ENCODE peak calls at places on chromosomes 11 and 22, in eight cellular contexts. I is hypothalamus; U is left ventricle myocardium inferior; R is CD8-positive, alpha-beta T cell; J is cardiac fibroblast; W is astrocyte; O is left colon; K is stimulated activated CD4-positive, alpha-beta T cell treated with anti-CD3 and anti-CD28 coated beads, Interleukin-2, amount 100 ng/mL, for 24 hours. C is an unnamed sample.

GRCh38 chr22:29877620-29878019 is 5.4 kb upstream of the MTMR3 start:
- DNase-seq in I (no peak), U (no peak), R (no peak), J (peak; percentile 90), W (peak; percentile 54), O (no peak), K (no peak), C (no peak)

GRCh38 chr22:43008509-43008908 is 6.4 kb downstream of the PACSIN2 start:
- DNase-seq in I (no peak), U (no peak), R (no peak), J (no peak), W (no peak), O (peak; percentile 72), K (no peak), C (no peak)

GRCh38 chr11:94243571-94244229 is 60.7 kb upstream of the IZUMO1R start:
- DNase-seq in I (no peak), U (no peak), R (no peak), J (no peak), W (peak; percentile 1), O (no peak), K (no peak), C (no peak)

GRCh38 chr11:35170503-35170902 is 31.5 kb downstream of the CD44 start:
- DNase-seq in I (no peak), U (no peak), R (no peak), J (no peak), W (no peak), O (no peak), K (no peak), C (no peak)

GRCh38 chr22:34966980-34967379 is 99.0 kb upstream of the ISX start:
- DNase-seq in I (no peak), U (no peak), R (no peak), J (peak; percentile 1), W (peak; percentile 20), O (no peak), K (no peak), C (no peak)

GRCh38 chr11:84901986-84902385 is 725.2 kb downstream of the DLG2 start:
- DNase-seq in I (no peak), U (no peak), R (no peak), J (peak; percentile 59), W (peak; percentile 86), O (no peak), K (no peak), C (no peak)

GRCh38 chr11:94821439-94821838 is 53.3 kb downstream of the AMOTL1 start:
- DNase-seq in I (no peak), U (no peak), R (no peak), J (no peak), W (no peak), O (no peak), K (no peak), C (no peak)

GRCh38 chr22:26986051-26986881 is 328.9 kb downstream of the MIAT start:
- DNase-seq in I (no peak), U (no peak), R (no peak), J (no peak), W (peak; percentile 73), O (no peak), K (no peak), C (no peak)

GRCh38 chr11:17343907-17344306 is 7.7 kb upstream of the NCR3LG1 start:
- DNase-seq in I (no peak), U (no peak), R (no peak), J (peak; percentile 92), W (peak; percentile 88), O (no peak), K (peak; percentile 43), C (no peak)

GRCh38 chr22:30327864-30328345 is 1.2 kb upstream of the TBC1D10A start:
- DNase-seq in I (no peak), U (no peak), R (no peak), J (no peak), W (no peak), O (no peak), K (no peak), C (no peak)

GRCh38 chr22:48863965-48864538 is 963.6 kb downstream of the BRD1 start:
- DNase-seq in I (no peak), U (no peak), R (no peak), J (no peak), W (no peak), O (no peak), K (no peak), C (no peak)

GRCh38 chr11:67382481-67383136 is 9.2 kb upstream of the RAD9A start:
- DNase-seq in I (peak; percentile 51), U (peak; percentile 78), R (peak; percentile 86), J (peak; percentile 83), W (no peak), O (peak; percentile 85), K (peak; percentile 87), C (no peak)

GRCh38 chr11:15625691-15626090 is 511.0 kb downstream of the INSC start:
- DNase-seq in I (no peak), U (no peak), R (no peak), J (peak; percentile 17), W (no peak), O (no peak), K (no peak), C (no peak)

GRCh38 chr22:27766679-27767078 is 34.9 kb downstream of the MN1 start:
- DNase-seq in I (no peak), U (no peak), R (no peak), J (no peak), W (no peak), O (no peak), K (no peak), C (no peak)

GRCh38 chr11:6259638-6260019 is at the start of gene CCKBR:
- DNase-seq in I (no peak), U (no peak), R (peak; percentile 38), J (no peak), W (no peak), O (no peak), K (peak; percentile 28), C (no peak)

GRCh38 chr11:47148903-47149535 is 27.7 kb downstream of the ARFGAP2 start:
- DNase-seq in I (no peak), U (peak; percentile 26), R (no peak), J (no peak), W (no peak), O (peak; percentile 35), K (no peak), C (no peak)

GRCh38 chr11:23555085-23555484 is 694.8 kb upstream of the CCDC179 start:
- DNase-seq in I (no peak), U (no peak), R (no peak), J (peak; percentile 73), W (peak; percentile 73), O (no peak), K (no peak), C (no peak)

GRCh38 chr11:17979770-17980371 is 33.0 kb downstream of the SERGEF start:
- DNase-seq in I (no peak), U (no peak), R (peak; percentile 27), J (peak; percentile 23), W (no peak), O (peak; percentile 6), K (peak; percentile 21), C (no peak)

C was measured in GM12878.